ENCODE peak calls at places on chromosomes 1 and 21, in six cellular contexts. R, C, S, B, M and Y are unnamed samples.

GRCh38 chr1:47901001-47901575 is 96.1 kb downstream of the TRABD2B start:
- DNase-seq in R (no peak), C (no peak), S (no peak), B (no peak), M (no peak), Y (no peak)

GRCh38 chr1:99645199-99645598 is 714 bp upstream of the PALMD start:
- DNase-seq in R (peak; percentile 51), C (peak; percentile 15), S (no peak), B (peak; percentile 19), M (no peak), Y (no peak)

GRCh38 chr1:170765712-170766330 is 101.9 kb downstream of the PRRX1 start:
- DNase-seq in R (no peak), C (no peak), S (peak; percentile 17), B (no peak), M (peak; percentile 24), Y (no peak)

GRCh38 chr1:201426395-201427310 is 5.1 kb upstream of the TNNI1 start:
- DNase-seq in R (no peak), C (no peak), S (peak; percentile 23), B (no peak), M (no peak), Y (no peak)

GRCh38 chr1:17027900-17028299 is 16.2 kb upstream of the ATP13A2 start:
- DNase-seq in R (no peak), C (peak; percentile 76), S (no peak), B (no peak), M (no peak), Y (no peak)

GRCh38 chr1:165600793-165601192 is 30.2 kb upstream of the MGST3 start:
- DNase-seq in R (no peak), C (no peak), S (no peak), B (no peak), M (no peak), Y (no peak)

GRCh38 chr1:42684139-42684538 is 1.9 kb downstream of the YBX1 start:
- DNase-seq in R (no peak), C (no peak), S (no peak), B (no peak), M (no peak), Y (no peak)

GRCh38 chr1:170634293-170634692 is 29.6 kb upstream of the PRRX1 start:
- DNase-seq in R (peak; percentile 24), C (no peak), S (no peak), B (no peak), M (no peak), Y (no peak)

GRCh38 chr1:226677121-226678020 is 61.7 kb downstream of the ITPKB start:
- DNase-seq in R (peak; percentile 72), C (no peak), S (peak; percentile 84), B (peak; percentile 6), M (peak; percentile 43), Y (peak; percentile 66)

GRCh38 chr21:41973427-41973831 is 19.6 kb upstream of the C2CD2 start:
- DNase-seq in R (peak; percentile 77), C (no peak), S (no peak), B (no peak), M (no peak), Y (peak; percentile 38)

GRCh38 chr1:41418868-41419583 is 57.8 kb downstream of the FOXO6 start:
- DNase-seq in R (peak; percentile 83), C (peak; percentile 67), S (peak; percentile 68), B (peak; percentile 80), M (peak; percentile 79), Y (peak; percentile 83)

GRCh38 chr1:42940851-42941639 is 17.6 kb downstream of the SLC2A1 start:
- DNase-seq in R (peak; percentile 86), C (no peak), S (no peak), B (peak; percentile 88), M (peak; percentile 98), Y (peak; percentile 74)

GRCh38 chr21:17257784-17258183 is 255.1 kb upstream of the CXADR start:
- DNase-seq in R (peak; percentile 5), C (no peak), S (no peak), B (no peak), M (no peak), Y (no peak)

GRCh38 chr1:110248746-110249145 is 38.6 kb downstream of the KCNC4 start:
- DNase-seq in R (no peak), C (no peak), S (no peak), B (no peak), M (no peak), Y (no peak)

GRCh38 chr1:2407166-2407990 is 5.0 kb downstream of the PEX10 start:
- DNase-seq in R (no peak), C (no peak), S (no peak), B (no peak), M (no peak), Y (no peak)

GRCh38 chr1:156371553-156372264 is 2.7 kb downstream of the RHBG start:
- DNase-seq in R (no peak), C (peak; percentile 30), S (peak; percentile 29), B (no peak), M (peak; percentile 39), Y (no peak)

GRCh38 chr1:151912973-151913372 is 3.7 kb upstream of the THEM4 start:
- DNase-seq in R (no peak), C (no peak), S (no peak), B (no peak), M (no peak), Y (no peak)

GRCh38 chr1:53266038-53266437 is 27.7 kb upstream of the MAGOH start:
- DNase-seq in R (no peak), C (no peak), S (no peak), B (no peak), M (no peak), Y (no peak)

GRCh38 chr1:220926146-220926545 is 46.9 kb downstream of the HLX start:
- DNase-seq in R (no peak), C (no peak), S (peak; percentile 87), B (no peak), M (no peak), Y (no peak)

GRCh38 chr1:116256875-116257823 is 115.9 kb upstream of the ATP1A1 start:
- DNase-seq in R (no peak), C (no peak), S (no peak), B (no peak), M (no peak), Y (no peak)

GRCh38 chr1:226027861-226028260 is 28.7 kb upstream of the SDE2 start:
- DNase-seq in R (no peak), C (no peak), S (no peak), B (no peak), M (no peak), Y (no peak)

GRCh38 chr1:226001088-226001487 is 1.9 kb upstream of the SDE2 start:
- DNase-seq in R (no peak), C (no peak), S (no peak), B (no peak), M (no peak), Y (no peak)

GRCh38 chr1:171817511-171818265 is 23.6 kb upstream of the DNM3 start:
- DNase-seq in R (peak; percentile 87), C (no peak), S (no peak), B (peak; percentile 69), M (peak; percentile 83), Y (peak; percentile 33)